ENCODE peak calls at places on chromosomes 4 and X, in six cellular contexts. One of them, this sample, is unnamed.

GRCh38 chr4:14871676-14872430 is 130.4 kb upstream of the CPEB2 start:
- DNase-seq in K562: no peak
- DNase-seq in SK-N-SH: no peak
- DNase-seq in HepG2: peak; percentile 3
- DNase-seq in GM12878: no peak
- DNase-seq in HCT116: peak; percentile 2
- DNase-seq in this sample: no peak

GRCh38 chrX:149570668-149571067 is 16.6 kb downstream of the MAGEA9B start:
- DNase-seq in K562: no peak
- DNase-seq in SK-N-SH: no peak
- DNase-seq in HepG2: no peak
- DNase-seq in GM12878: no peak
- DNase-seq in HCT116: no peak
- DNase-seq in this sample: no peak

GRCh38 chrX:19225906-19226305 is 103.6 kb upstream of the ADGRG2 start:
- DNase-seq in K562: no peak
- DNase-seq in SK-N-SH: peak; percentile 9
- DNase-seq in HepG2: no peak
- DNase-seq in GM12878: no peak
- DNase-seq in HCT116: no peak
- DNase-seq in this sample: no peak

GRCh38 chr4:77861500-77861899 is 1.1 kb upstream of the MRPL1 start:
- DNase-seq in K562: no peak
- DNase-seq in SK-N-SH: no peak
- DNase-seq in HepG2: peak; percentile 3
- DNase-seq in GM12878: no peak
- DNase-seq in HCT116: no peak
- DNase-seq in this sample: no peak

GRCh38 chr4:118981171-118981838 is 92.7 kb downstream of the SYNPO2 start:
- DNase-seq in K562: no peak
- DNase-seq in SK-N-SH: no peak
- DNase-seq in HepG2: no peak
- DNase-seq in GM12878: no peak
- DNase-seq in HCT116: no peak
- DNase-seq in this sample: no peak

GRCh38 chr4:53962516-53963225 is 101.7 kb downstream of the CHIC2 start:
- DNase-seq in K562: no peak
- DNase-seq in SK-N-SH: peak; percentile 43
- DNase-seq in HepG2: no peak
- DNase-seq in GM12878: no peak
- DNase-seq in HCT116: no peak
- DNase-seq in this sample: no peak

GRCh38 chrX:120769576-120770341 is 105.9 kb downstream of the CT47B1 start:
- DNase-seq in K562: no peak
- DNase-seq in SK-N-SH: peak; percentile 19
- DNase-seq in HepG2: peak; percentile 59
- DNase-seq in GM12878: no peak
- DNase-seq in HCT116: peak; percentile 16
- DNase-seq in this sample: no peak

GRCh38 chr4:48483777-48484493 is 792 bp downstream of the SLC10A4 start:
- DNase-seq in K562: peak; percentile 30
- DNase-seq in SK-N-SH: peak; percentile 79
- DNase-seq in HepG2: no peak
- DNase-seq in GM12878: no peak
- DNase-seq in HCT116: no peak
- DNase-seq in this sample: peak; percentile 64

GRCh38 chrX:150405576-150405975 is 42.5 kb downstream of the MAMLD1 start:
- DNase-seq in K562: peak; percentile 10
- DNase-seq in SK-N-SH: no peak
- DNase-seq in HepG2: no peak
- DNase-seq in GM12878: no peak
- DNase-seq in HCT116: no peak
- DNase-seq in this sample: no peak

GRCh38 chr4:141465151-141465550 is 171.2 kb upstream of the IL15 start:
- DNase-seq in K562: no peak
- DNase-seq in SK-N-SH: peak; percentile 14
- DNase-seq in HepG2: no peak
- DNase-seq in GM12878: no peak
- DNase-seq in HCT116: no peak
- DNase-seq in this sample: no peak

GRCh38 chr4:87309625-87310024 is 13.1 kb downstream of the HSD17B13 start:
- DNase-seq in K562: no peak
- DNase-seq in SK-N-SH: no peak
- DNase-seq in HepG2: no peak
- DNase-seq in GM12878: no peak
- DNase-seq in HCT116: no peak
- DNase-seq in this sample: no peak

GRCh38 chr4:161850631-161851030 is 313.2 kb downstream of the FSTL5 start:
- DNase-seq in K562: no peak
- DNase-seq in SK-N-SH: no peak
- DNase-seq in HepG2: no peak
- DNase-seq in GM12878: no peak
- DNase-seq in HCT116: no peak
- DNase-seq in this sample: no peak

GRCh38 chr4:71230258-71230594 is 108.6 kb upstream of the SLC4A4 start:
- DNase-seq in K562: no peak
- DNase-seq in SK-N-SH: no peak
- DNase-seq in HepG2: no peak
- DNase-seq in GM12878: no peak
- DNase-seq in HCT116: no peak
- DNase-seq in this sample: no peak

GRCh38 chr4:71230613-71231012 is 108.2 kb upstream of the SLC4A4 start:
- DNase-seq in K562: no peak
- DNase-seq in SK-N-SH: no peak
- DNase-seq in HepG2: no peak
- DNase-seq in GM12878: no peak
- DNase-seq in HCT116: no peak
- DNase-seq in this sample: no peak

GRCh38 chr4:71229477-71230257 is 109.2 kb upstream of the SLC4A4 start:
- DNase-seq in K562: peak; percentile 23
- DNase-seq in SK-N-SH: peak; percentile 36
- DNase-seq in HepG2: peak; percentile 5
- DNase-seq in GM12878: no peak
- DNase-seq in HCT116: peak; percentile 7
- DNase-seq in this sample: no peak

GRCh38 chr4:71231753-71232420 is 106.9 kb upstream of the SLC4A4 start:
- DNase-seq in K562: no peak
- DNase-seq in SK-N-SH: no peak
- DNase-seq in HepG2: no peak
- DNase-seq in GM12878: no peak
- DNase-seq in HCT116: no peak
- DNase-seq in this sample: no peak

GRCh38 chr4:71231073-71231752 is 107.6 kb upstream of the SLC4A4 start:
- DNase-seq in K562: no peak
- DNase-seq in SK-N-SH: no peak
- DNase-seq in HepG2: no peak
- DNase-seq in GM12878: no peak
- DNase-seq in HCT116: no peak
- DNase-seq in this sample: no peak
- TF ChIP-seq SIN3A in K562: no peak
- TF ChIP-seq SIN3A in SK-N-SH: no peak
- TF ChIP-seq SIN3A in HepG2: no peak
- TF ChIP-seq SIN3A in GM12878: no peak
- TF ChIP-seq SIN3A in HCT116: no peak
- TF ChIP-seq SIN3A in this sample: no peak

GRCh38 chr4:76200771-76201224 is 12.8 kb downstream of the SCARB2 start:
- DNase-seq in K562: no peak
- DNase-seq in SK-N-SH: no peak
- DNase-seq in HepG2: peak; percentile 77
- DNase-seq in GM12878: no peak
- DNase-seq in HCT116: no peak
- DNase-seq in this sample: no peak
- TF ChIP-seq MAX in K562: no peak
- TF ChIP-seq MAX in SK-N-SH: no peak
- TF ChIP-seq MAX in HepG2: peak; percentile 46
- TF ChIP-seq MAX in GM12878: no peak
- TF ChIP-seq MAX in HCT116: no peak
- TF ChIP-seq MAX in this sample: no peak

GRCh38 chr4:69907151-69907550 is 23.7 kb upstream of the CSN1S1 start:
- DNase-seq in K562: no peak
- DNase-seq in SK-N-SH: no peak
- DNase-seq in HepG2: no peak
- DNase-seq in GM12878: no peak
- DNase-seq in HCT116: no peak
- DNase-seq in this sample: no peak
- TF ChIP-seq SIN3A in K562: no peak
- TF ChIP-seq SIN3A in SK-N-SH: no peak
- TF ChIP-seq SIN3A in HepG2: no peak
- TF ChIP-seq SIN3A in GM12878: no peak
- TF ChIP-seq SIN3A in HCT116: no peak
- TF ChIP-seq SIN3A in this sample: no peak

DNA sequence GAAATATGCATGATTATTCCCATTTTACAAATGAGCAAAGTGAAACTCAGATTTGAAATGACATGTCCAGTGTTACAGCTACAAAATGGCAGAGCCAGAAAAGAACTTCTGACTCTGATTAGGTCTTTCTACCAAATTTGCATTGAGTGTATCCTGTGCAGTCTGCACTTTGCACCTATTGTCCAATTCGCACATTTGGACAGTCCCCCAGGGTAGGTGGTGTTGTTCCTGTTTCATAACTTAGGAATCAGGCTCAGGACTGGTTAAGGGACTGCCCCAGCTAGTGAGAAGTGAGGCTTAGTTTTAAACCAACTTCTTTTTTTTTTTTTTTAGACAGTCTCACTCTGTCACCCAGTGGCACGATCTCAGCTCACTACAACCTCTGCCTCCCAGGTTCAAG is 137.9 kb upstream of the NALF2 start:
- DNase-seq in K562: no peak
- DNase-seq in SK-N-SH: no peak
- DNase-seq in HepG2: no peak
- DNase-seq in GM12878: no peak
- DNase-seq in HCT116: no peak
- DNase-seq in this sample: no peak
- TF ChIP-seq MAX in K562: no peak
- TF ChIP-seq MAX in SK-N-SH: no peak
- TF ChIP-seq MAX in HepG2: no peak
- TF ChIP-seq MAX in GM12878: no peak
- TF ChIP-seq MAX in HCT116: no peak
- TF ChIP-seq MAX in this sample: no peak

This sample was measured in H1.